ENCODE peak calls at places on chromosomes 1 and 21, in eight cellular contexts. L is body of pancreas; S is GM23248; V is pancreas; W is K562; H is mesenchymal stem cell; I is effector memory CD4-positive, alpha-beta T cell; N is mesendoderm. A is an unnamed sample. For H3K36me3 and H3K4me1, the result is how much of the 10 kb centered on the place peaks cover.

GRCh38 chr1:25569599-25570458 is 26.4 kb downstream of the LDLRAP1 start:
- DNase-seq in V (no peak), H (no peak), I (no peak), L (no peak), S (peak), N (no peak), W (no peak), A (no peak)

GRCh38 chr1:155192346-155193274 is 15.1 kb downstream of the THBS3 start:
- DNase-seq in L (peak), S (no peak), H (no peak), N (peak), V (peak), I (peak), W (peak), A (peak)

GRCh38 chr1:52691856-52692255 is 6.3 kb downstream of the COA7 start:
- DNase-seq in N (no peak), V (no peak), L (no peak), S (no peak), W (no peak), I (no peak), H (peak), A (no peak)

GRCh38 chr1:67937651-67938050 is 104.4 kb upstream of the GNG12 start:
- DNase-seq in L (no peak), N (no peak), W (no peak), S (peak), V (no peak), I (no peak), H (no peak), A (no peak)

GRCh38 chr1:100866041-100866900 is 28.4 kb downstream of the EXTL2 start:
- DNase-seq in H (peak), W (peak), L (no peak), S (peak), V (no peak), I (no peak), N (peak), A (no peak)

GRCh38 chr1:158118713-158119402 is 61.8 kb upstream of the CD1D start:
- DNase-seq in S (peak), V (no peak), L (no peak), I (no peak), W (no peak), N (no peak), H (no peak), A (no peak)

GRCh38 chr1:228151526-228151925 is 1.8 kb downstream of the GJC2 start:
- DNase-seq in V (no peak), L (no peak), N (no peak), S (no peak), H (no peak), I (no peak), W (no peak), A (peak)

GRCh38 chr1:1157914-1158710 is 15.6 kb upstream of the TTLL10 start:
- DNase-seq in H (peak), I (peak), S (peak), W (peak), L (peak), N (peak), V (peak), A (peak)

GRCh38 chr21:41777934-41778815 is 11.3 kb upstream of the RIPK4 start:
- DNase-seq in W (peak), I (no peak), L (peak), N (peak), H (peak), V (peak), S (peak), A (peak)

GRCh38 chr1:245687636-245688535 is 533.1 kb downstream of the KIF26B start:
- DNase-seq in W (no peak), N (peak), H (no peak), L (peak), I (no peak), V (no peak), S (peak), A (no peak)

GRCh38 chr1:116076831-116077230 is 34.4 kb upstream of the MAB21L3 start:
- DNase-seq in L (no peak), V (no peak), I (no peak), H (no peak), W (no peak), N (no peak), S (peak), A (no peak)

GRCh38 chr1:66652556-66652955 is 99.7 kb upstream of the DYNLT5 start:
- DNase-seq in I (no peak), N (peak), W (no peak), S (peak), L (no peak), V (no peak), H (no peak), A (no peak)

GRCh38 chr21:36350282-36350910 is 30.4 kb downstream of the MORC3 start:
- DNase-seq in V (no peak), W (no peak), S (peak), N (peak), L (no peak), I (no peak), H (peak), A (no peak)

GRCh38 chr1:19477284-19478240 is 7.8 kb downstream of the CAPZB start:
- DNase-seq in N (no peak), L (no peak), S (no peak), I (no peak), W (no peak), V (no peak), H (peak), A (peak)

GRCh38 chr1:51236548-51237312 is 657 bp downstream of the RNF11 start:
- DNase-seq in W (peak), S (peak), I (peak), H (peak), N (peak), L (peak), V (peak), A (peak)

GRCh38 chr1:10663668-10664035 is 132.8 kb downstream of the CASZ1 start:
- DNase-seq in L (peak), W (no peak), V (peak), I (no peak), N (peak), S (peak), H (peak), A (peak)

GRCh38 chr1:235073331-235073967 is 55.2 kb downstream of the TOMM20 start:
- DNase-seq in I (no peak), H (no peak), S (peak), W (no peak), N (no peak), V (peak), L (peak), A (peak)

GRCh38 chr1:53754484-53755312 is 15.7 kb upstream of the GLIS1 start:
- DNase-seq in N (peak), W (peak), V (no peak), S (peak), L (peak), H (peak), I (no peak), A (peak)

GRCh38 chr1:242185728-242186127 is 186.8 kb upstream of the MAP1LC3C start:
- DNase-seq in N (peak), I (no peak), S (no peak), H (no peak), L (no peak), V (no peak), W (no peak), A (no peak)

GRCh38 chr1:193060938-193061337 is 1.5 kb downstream of the RO60 start:
- DNase-seq in W (no peak), L (peak), V (no peak), H (peak), S (peak), N (no peak), I (no peak), A (no peak)

GRCh38 chr1:181057079-181057478 is 23.3 kb downstream of the MR1 start:
- DNase-seq in V (no peak), H (peak), L (no peak), S (peak), I (no peak), N (no peak), W (no peak), A (no peak)

GRCh38 chr1:170698711-170699275 is 34.9 kb downstream of the PRRX1 start:
- DNase-seq in L (no peak), H (no peak), S (peak), W (no peak), N (peak), V (no peak), I (no peak), A (no peak)

GRCh38 chr1:222417264-222417663 is 130.6 kb downstream of the HHIPL2 start:
- DNase-seq in S (no peak), L (no peak), H (no peak), W (no peak), V (no peak), N (no peak), I (no peak), A (no peak)

GRCh38 chr1:232029297-232029696 is 402.7 kb downstream of the DISC1 start:
- DNase-seq in L (no peak), S (no peak), I (no peak), V (no peak), W (no peak), N (no peak), H (no peak), A (no peak)

GRCh38 chr1:67058761-67059160 is 4.8 kb upstream of the SLC35D1 start:
- DNase-seq in S (peak), V (no peak), H (peak), L (no peak), I (no peak), W (no peak), N (no peak), A (no peak)

GRCh38 chr21:32653326-32653901 is 41.2 kb upstream of the CFAP298 start:
- DNase-seq in S (peak), V (peak), W (peak), I (no peak), L (peak), N (peak), H (peak), A (no peak)

GRCh38 chr1:50658421-50659076 is 235.3 kb upstream of the DMRTA2 start:
- DNase-seq in W (no peak), L (no peak), S (peak), H (peak), I (no peak), N (no peak), V (no peak), A (no peak)

GRCh38 chr1:225504776-225505175 is 76.9 kb upstream of the LBR start:
- DNase-seq in H (no peak), N (no peak), S (no peak), I (no peak), L (no peak), W (no peak), V (no peak), A (no peak)
- H3K36me3 ChIP-seq in H (under half), N (under half), S (under half), I (under half), L (under half), W (under half), V (under half), A (under half)

GRCh38 chr1:27488523-27489138 is 1.3 kb downstream of the WASF2 start:
- DNase-seq in H (peak), V (no peak), I (no peak), N (peak), S (peak), W (no peak), L (no peak), A (no peak)

GRCh38 chr1:27487927-27488522 is 1.9 kb downstream of the WASF2 start:
- DNase-seq in S (peak), V (no peak), L (no peak), I (no peak), H (peak), W (no peak), N (no peak), A (no peak)

GRCh38 chr1:27481994-27482620 is 7.9 kb downstream of the WASF2 start:
- DNase-seq in V (no peak), S (no peak), W (no peak), I (no peak), H (no peak), L (no peak), N (no peak), A (no peak)

GRCh38 chr1:27483659-27484058 is 6.3 kb downstream of the WASF2 start:
- DNase-seq in V (no peak), W (no peak), N (no peak), H (no peak), I (no peak), L (no peak), S (no peak), A (no peak)

GRCh38 chr1:27485363-27485762 is 4.6 kb downstream of the WASF2 start:
- DNase-seq in V (no peak), S (no peak), N (no peak), I (no peak), H (no peak), W (no peak), L (no peak), A (no peak)
- H3K4me1 ChIP-seq in V (under half), S (under half), N (under half), I (under half), H (under half), W (under half), L (under half), A (under half)

DNA sequence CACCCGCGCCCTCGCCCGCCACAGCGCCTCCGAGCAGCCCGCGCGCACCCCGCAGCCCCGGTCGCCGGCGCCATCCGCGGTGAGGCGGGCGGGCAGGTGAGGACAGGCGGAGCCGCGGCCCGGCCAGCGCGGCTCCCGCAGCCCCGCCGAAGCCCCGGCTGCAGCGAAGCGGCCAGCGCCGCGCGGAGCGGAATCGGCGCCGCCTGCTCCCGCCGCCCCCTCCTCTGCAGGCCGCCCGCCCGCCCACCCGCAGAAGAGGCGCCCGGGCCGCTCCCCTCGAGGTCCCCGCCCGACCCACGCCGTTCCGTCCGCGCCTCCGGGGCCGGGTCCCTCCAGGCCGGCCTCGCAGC is 1.3 kb downstream of the PRDM16 start:
- DNase-seq in N (no peak), I (no peak), H (no peak), V (no peak), S (no peak), W (no peak), L (no peak), A (no peak)
- H3K27ac ChIP-seq in N (no peak), I (no peak), H (no peak), V (peak), S (no peak), W (no peak), L (peak), A (no peak)

GRCh38 chr1:12315126-12315525 is 85.3 kb downstream of the VPS13D start:
- DNase-seq in N (no peak), W (no peak), S (peak), I (no peak), V (no peak), L (no peak), H (no peak), A (no peak)
- H3K36me3 ChIP-seq in N (under half), W (half or more), S (under half), I (half or more), V (under half), L (under half), H (under half), A (under half)

DNA sequence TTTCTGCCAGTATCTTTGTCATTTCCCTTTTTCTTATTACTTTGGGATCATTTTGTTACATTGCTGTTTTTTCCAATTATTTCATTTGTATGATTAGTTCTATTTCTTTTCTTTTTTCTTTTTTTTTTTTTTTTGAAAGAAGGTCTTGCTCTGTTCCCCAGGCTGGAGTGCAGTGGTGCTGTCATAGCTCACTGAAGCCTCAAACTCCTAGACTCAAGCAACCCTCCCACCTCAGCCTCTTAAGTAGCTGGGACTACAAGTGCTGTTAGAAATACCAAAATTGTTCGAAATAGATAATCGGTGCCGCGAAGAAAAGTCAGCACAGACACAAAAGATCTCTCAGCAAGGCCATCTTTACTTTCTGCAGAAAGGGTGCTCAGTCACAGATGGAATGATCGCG is 26.6 kb upstream of the COL6A1 start:
- DNase-seq in V (no peak), I (no peak), H (no peak), W (no peak), S (no peak), L (no peak), N (no peak), A (no peak)
- H3K4me1 ChIP-seq in V (under half), I (under half), H (under half), W (under half), S (under half), L (under half), N (under half), A (under half)

DNA sequence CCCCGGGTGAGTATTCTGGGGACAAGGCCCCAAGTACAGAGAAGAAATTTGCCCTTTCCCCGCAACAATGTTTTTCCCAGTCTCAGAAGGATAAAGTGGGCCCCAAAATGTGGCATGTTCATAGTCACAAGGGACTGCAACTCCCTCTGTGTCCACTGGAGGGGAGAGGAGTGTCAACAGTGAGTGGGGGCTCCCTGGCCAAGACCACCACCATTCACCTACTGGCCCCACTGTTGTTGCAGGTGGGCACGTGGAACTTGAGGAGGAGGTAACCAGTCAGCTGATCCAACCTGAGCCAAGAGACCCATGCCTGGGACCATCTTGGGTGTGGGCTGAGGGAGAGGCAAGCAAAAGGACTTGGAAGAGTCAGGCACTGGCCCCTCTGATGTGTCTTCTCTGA is 761 bp downstream of the NUDT17 start:
- DNase-seq in W (peak), N (peak), H (peak), I (no peak), L (peak), S (peak), V (no peak), A (no peak)
- H3K27ac ChIP-seq in W (peak), N (no peak), H (peak), I (peak), L (no peak), S (peak), V (no peak), A (peak)

A was measured in transverse colon.